ENCODE peak calls at places on chromosomes 7 and 10, in five cellular contexts. U is fibroblast of lung, V is bronchial epithelial cell, T is left ventricle myocardium inferior, Y is tibial artery. B is an unnamed sample.

GRCh38 chr10:127228195-127228785 is 31.9 kb upstream of the INSYN2A start:
- DNase-seq in V (no peak), Y (peak; percentile 75), U (peak; percentile 14), T (no peak), B (peak; percentile 20)

GRCh38 chr7:106217089-106217542 is 67.7 kb downstream of the NAMPT start:
- DNase-seq in Y (peak; percentile 90), V (peak; percentile 55), U (peak; percentile 95), T (peak; percentile 71), B (peak; percentile 66)

GRCh38 chr10:130221456-130222375 is 85.5 kb downstream of the GLRX3 start:
- DNase-seq in Y (peak; percentile 32), U (no peak), T (no peak), V (no peak), B (no peak)

GRCh38 chr7:115070311-115070710 is 148.4 kb downstream of the MDFIC start:
- DNase-seq in Y (no peak), U (no peak), T (no peak), V (no peak), B (no peak)

GRCh38 chr10:118107541-118107940 is 60.8 kb upstream of the RAB11FIP2 start:
- DNase-seq in T (no peak), Y (no peak), V (no peak), U (no peak), B (no peak)

GRCh38 chr7:464177-464711 is 55.4 kb downstream of the PDGFA start:
- DNase-seq in T (no peak), V (no peak), Y (peak; percentile 48), U (no peak), B (no peak)

GRCh38 chr10:94083662-94084323 is 90.1 kb downstream of the PLCE1 start:
- DNase-seq in U (no peak), T (no peak), V (no peak), Y (no peak), B (no peak)

GRCh38 chr10:30493609-30494530 is 59.9 kb downstream of the MAP3K8 start:
- DNase-seq in T (peak; percentile 35), Y (peak; percentile 78), V (peak; percentile 58), U (peak; percentile 43), B (peak; percentile 35)

GRCh38 chr10:89163265-89163995 is 43.7 kb downstream of the CH25H start:
- DNase-seq in U (peak; percentile 56), T (peak; percentile 14), Y (peak; percentile 64), V (peak; percentile 84), B (no peak)

GRCh38 chr10:133327651-133328357 is 8.9 kb downstream of the CALY start:
- DNase-seq in Y (no peak), V (no peak), T (no peak), U (no peak), B (no peak)

GRCh38 chr7:133805426-133805825 is 321.7 kb upstream of the LRGUK start:
- DNase-seq in U (no peak), T (no peak), V (no peak), Y (no peak), B (no peak)

GRCh38 chr7:50552139-50552538 is 13.1 kb downstream of the DDC start:
- DNase-seq in T (no peak), Y (no peak), V (no peak), U (no peak), B (no peak)

GRCh38 chr10:75403144-75404022 is 1.8 kb upstream of the ZNF503 start:
- DNase-seq in Y (peak; percentile 73), T (peak; percentile 30), V (no peak), U (peak; percentile 35), B (peak; percentile 74)

GRCh38 chr10:75404335-75405200 is 3.0 kb upstream of the ZNF503 start:
- DNase-seq in V (peak; percentile 51), U (no peak), T (peak; percentile 25), Y (peak; percentile 69), B (peak; percentile 22)

GRCh38 chr10:75405201-75406143 is 3.9 kb upstream of the ZNF503 start:
- DNase-seq in V (no peak), Y (no peak), T (no peak), U (peak; percentile 31), B (no peak)

GRCh38 chr10:75402486-75403143 is 1.1 kb upstream of the ZNF503 start:
- DNase-seq in V (no peak), Y (peak; percentile 75), T (peak; percentile 35), U (no peak), B (peak; percentile 69)

GRCh38 chr10:75404023-75404334 is 2.4 kb upstream of the ZNF503 start:
- DNase-seq in U (no peak), Y (no peak), T (no peak), V (no peak), B (no peak)
- H3K27me3 ChIP-seq in U (no peaks in the 10 kb centered on the region), Y (no peaks in the 10 kb centered on the region), T (peaks cover 8% of the 10 kb centered on the region), V (no peaks in the 10 kb centered on the region), B (no peaks in the 10 kb centered on the region)

DNA sequence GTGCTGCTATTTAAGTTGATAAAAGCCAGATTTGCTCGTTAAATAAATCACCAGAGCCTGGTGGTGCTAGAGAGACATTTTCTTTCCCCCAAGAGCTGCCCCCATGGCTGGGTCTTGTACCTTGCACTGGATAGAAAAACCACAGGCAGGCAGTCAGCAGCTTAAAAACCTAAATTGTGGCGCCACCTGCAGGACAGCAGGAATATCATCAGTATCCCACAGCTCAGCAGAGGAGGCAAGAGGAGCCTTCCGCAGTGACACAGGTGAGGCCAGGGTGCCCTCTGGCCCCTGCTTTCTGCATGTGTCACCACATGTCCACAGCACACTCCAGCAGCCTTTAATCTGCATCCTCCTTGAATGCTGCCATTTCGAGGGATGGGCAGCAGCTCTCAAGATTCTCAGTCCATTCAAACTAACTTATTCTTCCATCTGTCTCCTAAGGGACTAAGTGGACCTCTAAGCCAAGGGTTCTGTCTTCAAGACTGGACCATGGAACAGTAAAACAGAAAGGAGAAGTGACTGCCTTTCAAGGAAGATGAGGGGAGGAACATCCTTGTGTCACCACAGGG is 4.5 kb upstream of the PLXNA4 start:
- DNase-seq in T (peak; percentile 64), U (peak; percentile 82), Y (peak; percentile 82), V (peak; percentile 58), B (peak; percentile 88)
- H3K27me3 ChIP-seq in T (peaks cover 23% of the 10 kb centered on the region), U (peaks cover 10% of the 10 kb centered on the region), Y (peaks cover 10% of the 10 kb centered on the region), V (peaks cover 14% of the 10 kb centered on the region), B (no peaks in the 10 kb centered on the region)

GRCh38 chr7:91267558-91267955 is 3.3 kb downstream of the FZD1 start:
- DNase-seq in V (no peak), T (no peak), U (peak; percentile 54), Y (no peak), B (peak; percentile 86)
- H3K27me3 ChIP-seq in V (peaks cover 3% of the 10 kb centered on the region), T (no peaks in the 10 kb centered on the region), U (no peaks in the 10 kb centered on the region), Y (no peaks in the 10 kb centered on the region), B (no peaks in the 10 kb centered on the region)

GRCh38 chr10:123475466-123475865 is 190.7 kb upstream of the GPR26 start:
- DNase-seq in U (no peak), T (no peak), Y (no peak), V (peak; percentile 0), B (no peak)

GRCh38 chr10:123480845-123481244 is 185.3 kb upstream of the GPR26 start:
- DNase-seq in Y (no peak), V (no peak), T (no peak), U (no peak), B (no peak)

GRCh38 chr10:123480344-123480743 is 185.8 kb upstream of the GPR26 start:
- DNase-seq in T (no peak), U (no peak), V (no peak), Y (no peak), B (no peak)

GRCh38 chr10:123474700-123475099 is 191.5 kb upstream of the GPR26 start:
- DNase-seq in U (no peak), Y (no peak), T (no peak), V (no peak), B (no peak)

GRCh38 chr10:123478112-123478511 is 188.0 kb upstream of the GPR26 start:
- DNase-seq in U (no peak), Y (no peak), V (no peak), T (no peak), B (no peak)
- H3K27me3 ChIP-seq in U (no peaks in the 10 kb centered on the region), Y (peaks cover 25% of the 10 kb centered on the region), V (no peaks in the 10 kb centered on the region), T (peaks cover 19% of the 10 kb centered on the region), B (peaks cover 10% of the 10 kb centered on the region)

GRCh38 chr10:69800109-69800508 is 1.6 kb upstream of the COL13A1 start:
- DNase-seq in U (peak; percentile 79), Y (peak; percentile 74), T (no peak), V (peak; percentile 57), B (peak; percentile 88)
- H3K27me3 ChIP-seq in U (peaks cover 2% of the 10 kb centered on the region), Y (no peaks in the 10 kb centered on the region), T (peaks cover 43% of the 10 kb centered on the region), V (peaks cover 4% of the 10 kb centered on the region), B (peaks cover 22% of the 10 kb centered on the region)

DNA sequence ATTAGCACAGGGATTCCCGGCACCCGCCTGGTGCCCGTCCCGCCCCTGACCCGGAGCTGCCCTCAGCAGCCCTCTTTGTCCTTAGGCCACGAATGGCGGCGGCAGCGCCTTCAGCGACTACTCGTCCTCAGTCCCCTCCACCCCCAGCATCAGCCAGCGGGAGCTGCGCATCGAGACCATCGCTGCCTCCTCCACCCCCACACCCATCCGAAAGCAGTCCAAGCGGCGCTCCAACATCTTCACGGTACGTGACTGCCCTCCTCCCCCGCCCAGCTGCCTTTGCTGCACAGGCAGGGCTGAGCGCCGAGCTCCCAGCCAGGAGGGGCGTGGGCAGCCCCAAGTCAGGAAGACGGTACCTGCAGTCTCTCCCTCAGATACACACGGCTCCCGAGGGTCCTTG is 33.6 kb downstream of the AGAP3 start:
- DNase-seq in U (no peak), T (no peak), V (no peak), Y (no peak), B (no peak)
- H3K27me3 ChIP-seq in U (no peaks in the 10 kb centered on the region), T (no peaks in the 10 kb centered on the region), V (no peaks in the 10 kb centered on the region), Y (no peaks in the 10 kb centered on the region), B (no peaks in the 10 kb centered on the region)

DNA sequence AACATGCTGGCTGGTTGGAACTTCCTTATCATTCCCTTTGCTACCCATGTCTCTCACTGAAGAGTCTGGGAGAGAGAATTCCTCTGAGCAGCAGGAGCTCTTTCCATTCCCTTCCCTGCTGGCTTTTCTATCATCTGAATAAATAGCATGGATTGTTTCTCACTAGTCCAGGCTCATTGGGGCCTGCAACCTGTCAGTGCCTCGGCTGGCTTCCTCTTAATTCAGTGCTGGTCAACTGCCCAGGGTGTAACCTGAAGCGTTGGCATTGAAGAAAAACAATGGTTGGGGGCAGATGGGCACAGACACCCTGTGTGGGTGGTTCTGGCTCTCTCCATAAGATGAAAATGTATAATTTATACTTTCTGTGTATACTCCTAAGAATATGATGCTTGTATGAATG is 155.6 kb downstream of the ANLN start:
- DNase-seq in Y (no peak), V (no peak), U (no peak), T (no peak), B (no peak)
- H3K27me3 ChIP-seq in Y (no peaks in the 10 kb centered on the region), V (no peaks in the 10 kb centered on the region), U (no peaks in the 10 kb centered on the region), T (peaks cover 4% of the 10 kb centered on the region), B (peaks cover 18% of the 10 kb centered on the region)

GRCh38 chr7:45712057-45712689 is 138.0 kb downstream of the ADCY1 start:
- DNase-seq in V (no peak), Y (peak; percentile 42), U (no peak), T (no peak), B (no peak)
- H3K27me3 ChIP-seq in V (no peaks in the 10 kb centered on the region), Y (peaks cover 3% of the 10 kb centered on the region), U (peaks cover 4% of the 10 kb centered on the region), T (no peaks in the 10 kb centered on the region), B (no peaks in the 10 kb centered on the region)